ENCODE peak calls at places on chromosome X, in ten cellular contexts. One of them, this sample, is unnamed.
A peak's percentile ranks its signal among the peaks of the same experiment; 100 is the strongest.

GRCh38 chrX:154308108-154308946 is 12.7 kb downstream of the TKTL1 start:
- DNase-seq in choroid plexus epithelial cell: peak; percentile 52
- DNase-seq in ovary: peak; percentile 64
- DNase-seq in cardiac fibroblast: peak; percentile 53
- DNase-seq in heart right ventricle: peak; percentile 48
- DNase-seq in epithelial cell of esophagus: peak; percentile 45
- DNase-seq in esophagus muscularis mucosa: no peak
- DNase-seq in CD8-positive, alpha-beta T cell: peak; percentile 64
- DNase-seq in heart left ventricle: peak; percentile 62
- DNase-seq in GM12865: peak; percentile 61
- DNase-seq in this sample: peak; percentile 18

GRCh38 chrX:30875957-30876356 is 13.1 kb downstream of the TAB3 start:
- DNase-seq in choroid plexus epithelial cell: peak; percentile 76
- DNase-seq in ovary: no peak
- DNase-seq in cardiac fibroblast: peak; percentile 61
- DNase-seq in heart right ventricle: no peak
- DNase-seq in epithelial cell of esophagus: peak; percentile 88
- DNase-seq in esophagus muscularis mucosa: no peak
- DNase-seq in CD8-positive, alpha-beta T cell: no peak
- DNase-seq in heart left ventricle: no peak
- DNase-seq in GM12865: no peak
- DNase-seq in this sample: peak; percentile 54

GRCh38 chrX:155188786-155189185 is 27.5 kb upstream of the VBP1 start:
- DNase-seq in choroid plexus epithelial cell: no peak
- DNase-seq in ovary: no peak
- DNase-seq in cardiac fibroblast: no peak
- DNase-seq in heart right ventricle: no peak
- DNase-seq in epithelial cell of esophagus: no peak
- DNase-seq in esophagus muscularis mucosa: no peak
- DNase-seq in CD8-positive, alpha-beta T cell: no peak
- DNase-seq in heart left ventricle: no peak
- DNase-seq in GM12865: no peak
- DNase-seq in this sample: no peak

GRCh38 chrX:53188763-53189162 is 36.2 kb downstream of the KDM5C start:
- DNase-seq in choroid plexus epithelial cell: peak; percentile 23
- DNase-seq in ovary: no peak
- DNase-seq in cardiac fibroblast: no peak
- DNase-seq in heart right ventricle: no peak
- DNase-seq in epithelial cell of esophagus: peak; percentile 37
- DNase-seq in esophagus muscularis mucosa: no peak
- DNase-seq in CD8-positive, alpha-beta T cell: no peak
- DNase-seq in heart left ventricle: no peak
- DNase-seq in GM12865: peak; percentile 78
- DNase-seq in this sample: no peak

GRCh38 chrX:28498658-28499057 is 88.6 kb upstream of the IL1RAPL1 start:
- DNase-seq in choroid plexus epithelial cell: peak; percentile 3
- DNase-seq in ovary: no peak
- DNase-seq in cardiac fibroblast: peak; percentile 42
- DNase-seq in heart right ventricle: no peak
- DNase-seq in epithelial cell of esophagus: peak; percentile 86
- DNase-seq in esophagus muscularis mucosa: no peak
- DNase-seq in CD8-positive, alpha-beta T cell: no peak
- DNase-seq in heart left ventricle: no peak
- DNase-seq in GM12865: no peak
- DNase-seq in this sample: peak; percentile 32

GRCh38 chrX:70129811-70130210 is 3.4 kb upstream of the IGBP1 start:
- DNase-seq in choroid plexus epithelial cell: no peak
- DNase-seq in ovary: no peak
- DNase-seq in cardiac fibroblast: peak; percentile 4
- DNase-seq in heart right ventricle: no peak
- DNase-seq in epithelial cell of esophagus: peak; percentile 58
- DNase-seq in esophagus muscularis mucosa: no peak
- DNase-seq in CD8-positive, alpha-beta T cell: no peak
- DNase-seq in heart left ventricle: no peak
- DNase-seq in GM12865: no peak
- DNase-seq in this sample: no peak

GRCh38 chrX:76253432-76253831 is 80.6 kb downstream of the PBDC1 start:
- DNase-seq in choroid plexus epithelial cell: peak; percentile 72
- DNase-seq in ovary: peak; percentile 18
- DNase-seq in cardiac fibroblast: peak; percentile 42
- DNase-seq in heart right ventricle: no peak
- DNase-seq in epithelial cell of esophagus: peak; percentile 51
- DNase-seq in esophagus muscularis mucosa: no peak
- DNase-seq in CD8-positive, alpha-beta T cell: peak; percentile 3
- DNase-seq in heart left ventricle: peak; percentile 24
- DNase-seq in GM12865: peak; percentile 61
- DNase-seq in this sample: peak; percentile 19

GRCh38 chrX:136585960-136586359 is 53.9 kb downstream of the VGLL1 start:
- DNase-seq in choroid plexus epithelial cell: no peak
- DNase-seq in ovary: no peak
- DNase-seq in cardiac fibroblast: no peak
- DNase-seq in heart right ventricle: no peak
- DNase-seq in epithelial cell of esophagus: no peak
- DNase-seq in esophagus muscularis mucosa: no peak
- DNase-seq in CD8-positive, alpha-beta T cell: no peak
- DNase-seq in heart left ventricle: no peak
- DNase-seq in GM12865: no peak
- DNase-seq in this sample: no peak

GRCh38 chrX:153828308-153828707 is 2.0 kb downstream of the PDZD4 start:
- DNase-seq in choroid plexus epithelial cell: peak; percentile 38
- DNase-seq in ovary: no peak
- DNase-seq in cardiac fibroblast: no peak
- DNase-seq in heart right ventricle: no peak
- DNase-seq in epithelial cell of esophagus: no peak
- DNase-seq in esophagus muscularis mucosa: no peak
- DNase-seq in CD8-positive, alpha-beta T cell: no peak
- DNase-seq in heart left ventricle: no peak
- DNase-seq in GM12865: no peak
- DNase-seq in this sample: no peak

GRCh38 chrX:15087747-15088146 is 182.1 kb downstream of the ASB9 start:
- DNase-seq in choroid plexus epithelial cell: no peak
- DNase-seq in ovary: no peak
- DNase-seq in cardiac fibroblast: no peak
- DNase-seq in heart right ventricle: no peak
- DNase-seq in epithelial cell of esophagus: no peak
- DNase-seq in esophagus muscularis mucosa: no peak
- DNase-seq in CD8-positive, alpha-beta T cell: no peak
- DNase-seq in heart left ventricle: no peak
- DNase-seq in GM12865: no peak
- DNase-seq in this sample: no peak

GRCh38 chrX:40402771-40403533 is 177.8 kb upstream of the ATP6AP2 start:
- DNase-seq in choroid plexus epithelial cell: peak; percentile 24
- DNase-seq in ovary: peak; percentile 43
- DNase-seq in cardiac fibroblast: peak; percentile 28
- DNase-seq in heart right ventricle: no peak
- DNase-seq in epithelial cell of esophagus: peak; percentile 47
- DNase-seq in esophagus muscularis mucosa: no peak
- DNase-seq in CD8-positive, alpha-beta T cell: no peak
- DNase-seq in heart left ventricle: no peak
- DNase-seq in GM12865: peak; percentile 53
- DNase-seq in this sample: peak; percentile 34

GRCh38 chrX:2315434-2315833 is 185.3 kb downstream of the DHRSX start:
- DNase-seq in choroid plexus epithelial cell: no peak
- DNase-seq in ovary: no peak
- DNase-seq in cardiac fibroblast: no peak
- DNase-seq in heart right ventricle: no peak
- DNase-seq in epithelial cell of esophagus: no peak
- DNase-seq in esophagus muscularis mucosa: no peak
- DNase-seq in CD8-positive, alpha-beta T cell: no peak
- DNase-seq in heart left ventricle: no peak
- DNase-seq in GM12865: no peak
- DNase-seq in this sample: no peak

GRCh38 chrX:17590892-17591740 is 146.2 kb upstream of the SCML1 start:
- DNase-seq in choroid plexus epithelial cell: peak; percentile 89
- DNase-seq in ovary: peak; percentile 60
- DNase-seq in cardiac fibroblast: peak; percentile 80
- DNase-seq in heart right ventricle: peak; percentile 27
- DNase-seq in epithelial cell of esophagus: peak; percentile 72
- DNase-seq in esophagus muscularis mucosa: no peak
- DNase-seq in CD8-positive, alpha-beta T cell: no peak
- DNase-seq in heart left ventricle: peak; percentile 54
- DNase-seq in GM12865: peak; percentile 56
- DNase-seq in this sample: peak; percentile 80

DNA sequence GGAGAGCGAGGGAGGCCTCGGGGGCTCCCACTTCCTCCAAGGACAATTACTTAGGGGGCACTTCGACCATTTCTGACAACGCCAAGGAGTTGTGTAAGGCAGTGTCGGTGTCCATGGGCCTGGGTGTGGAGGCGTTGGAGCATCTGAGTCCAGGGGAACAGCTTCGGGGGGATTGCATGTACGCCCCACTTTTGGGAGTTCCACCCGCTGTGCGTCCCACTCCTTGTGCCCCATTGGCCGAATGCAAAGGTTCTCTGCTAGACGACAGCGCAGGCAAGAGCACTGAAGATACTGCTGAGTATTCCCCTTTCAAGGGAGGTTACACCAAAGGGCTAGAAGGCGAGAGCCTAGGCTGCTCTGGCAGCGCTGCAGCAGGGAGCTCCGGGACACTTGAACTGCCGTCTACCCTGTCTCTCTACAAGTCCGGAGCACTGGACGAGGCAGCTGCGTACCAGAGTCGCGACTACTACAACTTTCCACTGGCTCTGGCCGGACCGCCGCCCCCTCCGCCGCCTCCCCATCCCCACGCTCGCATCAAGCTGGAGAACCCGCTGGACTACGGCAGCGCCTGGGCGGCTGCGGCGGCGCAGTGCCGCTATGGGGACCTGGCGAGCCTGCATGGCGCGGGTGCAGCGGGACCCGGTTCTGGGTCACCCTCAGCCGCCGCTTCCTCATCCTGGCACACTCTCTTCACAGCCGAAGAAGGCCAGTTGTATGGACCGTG is 2.1 kb downstream of the AR start:
- DNase-seq in choroid plexus epithelial cell: peak; percentile 12
- DNase-seq in ovary: peak; percentile 38
- DNase-seq in cardiac fibroblast: peak; percentile 17
- DNase-seq in heart right ventricle: peak; percentile 31
- DNase-seq in epithelial cell of esophagus: peak; percentile 11
- DNase-seq in esophagus muscularis mucosa: no peak
- DNase-seq in CD8-positive, alpha-beta T cell: no peak
- DNase-seq in heart left ventricle: peak; percentile 40
- DNase-seq in GM12865: no peak
- DNase-seq in this sample: peak; percentile 23
- H3K4me3 ChIP-seq in choroid plexus epithelial cell: peak overlapping the region; percentile 56
- H3K4me3 ChIP-seq in ovary: peak overlapping the region; percentile 54
- H3K4me3 ChIP-seq in cardiac fibroblast: peak overlapping the region; percentile 59
- H3K4me3 ChIP-seq in heart right ventricle: peak overlapping the region; percentile 41
- H3K4me3 ChIP-seq in epithelial cell of esophagus: no peak overlapping the region
- H3K4me3 ChIP-seq in esophagus muscularis mucosa: peak overlapping the region; percentile 59
- H3K4me3 ChIP-seq in CD8-positive, alpha-beta T cell: no peak overlapping the region
- H3K4me3 ChIP-seq in heart left ventricle: peak overlapping the region; percentile 42
- H3K4me3 ChIP-seq in GM12865: no peak overlapping the region
- H3K4me3 ChIP-seq in this sample: peak overlapping the region; percentile 50

DNA sequence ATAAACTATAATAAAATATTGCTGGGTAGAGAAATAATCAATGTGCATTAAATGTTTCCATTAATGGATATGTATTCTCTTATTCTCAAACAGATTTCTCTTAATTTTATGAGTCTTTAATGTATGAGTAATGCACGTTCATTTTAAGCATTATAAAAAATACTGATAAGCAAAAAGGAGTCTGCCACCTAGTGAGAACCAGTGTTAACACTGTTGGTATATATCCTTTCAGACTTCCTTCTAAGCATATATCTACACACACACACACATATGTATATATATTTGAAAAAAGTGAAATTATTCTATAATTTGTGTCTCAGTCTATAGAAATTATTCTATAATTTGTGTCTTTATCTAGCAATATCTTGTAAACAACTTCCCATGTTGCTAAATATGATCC is 49.9 kb upstream of the MTMR1 start:
- DNase-seq in choroid plexus epithelial cell: peak; percentile 47
- DNase-seq in ovary: no peak
- DNase-seq in cardiac fibroblast: peak; percentile 12
- DNase-seq in heart right ventricle: no peak
- DNase-seq in epithelial cell of esophagus: peak; percentile 10
- DNase-seq in esophagus muscularis mucosa: no peak
- DNase-seq in CD8-positive, alpha-beta T cell: no peak
- DNase-seq in heart left ventricle: no peak
- DNase-seq in GM12865: no peak
- DNase-seq in this sample: peak; percentile 15
- TF ChIP-seq CTCF in choroid plexus epithelial cell: peak; percentile 37
- TF ChIP-seq CTCF in ovary: no peak
- TF ChIP-seq CTCF in cardiac fibroblast: no peak
- TF ChIP-seq CTCF in heart right ventricle: no peak
- TF ChIP-seq CTCF in epithelial cell of esophagus: no peak
- TF ChIP-seq CTCF in esophagus muscularis mucosa: no peak
- TF ChIP-seq CTCF in CD8-positive, alpha-beta T cell: no peak
- TF ChIP-seq CTCF in heart left ventricle: no peak
- TF ChIP-seq CTCF in GM12865: no peak
- TF ChIP-seq CTCF in this sample: peak; percentile 20

GRCh38 chrX:10618911-10619310 is 1.5 kb downstream of the MID1 start:
- DNase-seq in choroid plexus epithelial cell: no peak
- DNase-seq in ovary: no peak
- DNase-seq in cardiac fibroblast: peak; percentile 41
- DNase-seq in heart right ventricle: no peak
- DNase-seq in epithelial cell of esophagus: no peak
- DNase-seq in esophagus muscularis mucosa: no peak
- DNase-seq in CD8-positive, alpha-beta T cell: no peak
- DNase-seq in heart left ventricle: no peak
- DNase-seq in GM12865: no peak
- DNase-seq in this sample: peak; percentile 40

GRCh38 chrX:10619311-10620015 is 922 bp downstream of the MID1 start:
- DNase-seq in choroid plexus epithelial cell: peak; percentile 50
- DNase-seq in ovary: no peak
- DNase-seq in cardiac fibroblast: peak; percentile 31
- DNase-seq in heart right ventricle: no peak
- DNase-seq in epithelial cell of esophagus: no peak
- DNase-seq in esophagus muscularis mucosa: no peak
- DNase-seq in CD8-positive, alpha-beta T cell: no peak
- DNase-seq in heart left ventricle: no peak
- DNase-seq in GM12865: peak; percentile 5
- DNase-seq in this sample: no peak

GRCh38 chrX:10617186-10617963 is 3.0 kb downstream of the MID1 start:
- DNase-seq in choroid plexus epithelial cell: no peak
- DNase-seq in ovary: no peak
- DNase-seq in cardiac fibroblast: no peak
- DNase-seq in heart right ventricle: no peak
- DNase-seq in epithelial cell of esophagus: no peak
- DNase-seq in esophagus muscularis mucosa: no peak
- DNase-seq in CD8-positive, alpha-beta T cell: no peak
- DNase-seq in heart left ventricle: no peak
- DNase-seq in GM12865: no peak
- DNase-seq in this sample: no peak

GRCh38 chrX:10615931-10616780 is 4.2 kb downstream of the MID1 start:
- DNase-seq in choroid plexus epithelial cell: peak; percentile 82
- DNase-seq in ovary: peak; percentile 33
- DNase-seq in cardiac fibroblast: peak; percentile 76
- DNase-seq in heart right ventricle: peak; percentile 11
- DNase-seq in epithelial cell of esophagus: peak; percentile 62
- DNase-seq in esophagus muscularis mucosa: no peak
- DNase-seq in CD8-positive, alpha-beta T cell: no peak
- DNase-seq in heart left ventricle: peak; percentile 31
- DNase-seq in GM12865: peak; percentile 35
- DNase-seq in this sample: peak; percentile 75

GRCh38 chrX:10617964-10618342 is 2.4 kb downstream of the MID1 start:
- DNase-seq in choroid plexus epithelial cell: no peak
- DNase-seq in ovary: no peak
- DNase-seq in cardiac fibroblast: no peak
- DNase-seq in heart right ventricle: no peak
- DNase-seq in epithelial cell of esophagus: peak; percentile 82
- DNase-seq in esophagus muscularis mucosa: no peak
- DNase-seq in CD8-positive, alpha-beta T cell: no peak
- DNase-seq in heart left ventricle: no peak
- DNase-seq in GM12865: no peak
- DNase-seq in this sample: peak; percentile 36
- H3K4me3 ChIP-seq in choroid plexus epithelial cell: peak overlapping the region; percentile 69
- H3K4me3 ChIP-seq in ovary: peak overlapping the region; percentile 13
- H3K4me3 ChIP-seq in cardiac fibroblast: peak overlapping the region; percentile 68
- H3K4me3 ChIP-seq in heart right ventricle: no peak overlapping the region
- H3K4me3 ChIP-seq in epithelial cell of esophagus: peak overlapping the region; percentile 69
- H3K4me3 ChIP-seq in esophagus muscularis mucosa: no peak overlapping the region
- H3K4me3 ChIP-seq in CD8-positive, alpha-beta T cell: no peak overlapping the region
- H3K4me3 ChIP-seq in heart left ventricle: peak overlapping the region; percentile 50
- H3K4me3 ChIP-seq in GM12865: no peak overlapping the region
- H3K4me3 ChIP-seq in this sample: peak overlapping the region; percentile 71

GRCh38 chrX:100615015-100615414 is 21.6 kb downstream of the TSPAN6 start:
- DNase-seq in choroid plexus epithelial cell: peak; percentile 86
- DNase-seq in ovary: peak; percentile 47
- DNase-seq in cardiac fibroblast: peak; percentile 83
- DNase-seq in heart right ventricle: no peak
- DNase-seq in epithelial cell of esophagus: peak; percentile 50
- DNase-seq in esophagus muscularis mucosa: no peak
- DNase-seq in CD8-positive, alpha-beta T cell: no peak
- DNase-seq in heart left ventricle: no peak
- DNase-seq in GM12865: peak; percentile 59
- DNase-seq in this sample: peak; percentile 61
- TF ChIP-seq CTCF in choroid plexus epithelial cell: peak; percentile 76
- TF ChIP-seq CTCF in ovary: peak; percentile 48
- TF ChIP-seq CTCF in cardiac fibroblast: peak; percentile 56
- TF ChIP-seq CTCF in heart right ventricle: no peak
- TF ChIP-seq CTCF in epithelial cell of esophagus: peak; percentile 44
- TF ChIP-seq CTCF in esophagus muscularis mucosa: no peak
- TF ChIP-seq CTCF in CD8-positive, alpha-beta T cell: no peak
- TF ChIP-seq CTCF in heart left ventricle: peak; percentile 25
- TF ChIP-seq CTCF in GM12865: peak; percentile 43
- TF ChIP-seq CTCF in this sample: peak; percentile 65